ENCODE peak calls at places on chromosomes 7 and 10, in four cellular contexts. N, F, D and I are unnamed samples.

GRCh38 chr10:118800920-118801319 is 46.1 kb upstream of the CACUL1 start:
- DNase-seq in D (no peak), F (no peak), N (peak; percentile 16), I (peak; percentile 10)

GRCh38 chr10:71259815-71260501 is 47.6 kb downstream of the UNC5B start:
- DNase-seq in N (no peak), D (no peak), F (no peak), I (no peak)

GRCh38 chr7:68020102-68020501 is 1023.5 kb downstream of the TYW1 start:
- DNase-seq in F (no peak), N (no peak), D (no peak), I (no peak)

GRCh38 chr7:22549667-22550513 is 49.9 kb upstream of the STEAP1B start:
- DNase-seq in F (no peak), D (peak; percentile 86), N (no peak), I (peak; percentile 7)

GRCh38 chr10:71395621-71396020 is 1.1 kb upstream of the CDH23 start:
- DNase-seq in F (no peak), D (peak; percentile 42), N (no peak), I (no peak)

GRCh38 chr7:155145477-155146255 is 75.5 kb downstream of the HTR5A start:
- DNase-seq in D (no peak), F (no peak), N (no peak), I (no peak)

GRCh38 chr7:121798896-121799295 is 74.1 kb upstream of the PTPRZ1 start:
- DNase-seq in D (no peak), N (no peak), F (no peak), I (no peak)

GRCh38 chr7:38740041-38740440 is 108.9 kb upstream of the AMPH start:
- DNase-seq in F (no peak), N (no peak), D (no peak), I (no peak)

GRCh38 chr7:117251687-117252086 is 71.2 kb downstream of the WNT2 start:
- DNase-seq in D (no peak), N (no peak), F (peak; percentile 35), I (no peak)

GRCh38 chr10:26843736-26844135 is 17.0 kb downstream of the ABI1 start:
- DNase-seq in N (no peak), F (no peak), D (no peak), I (no peak)

GRCh38 chr10:72981882-72982529 is 27.4 kb upstream of the PLA2G12B start:
- DNase-seq in D (no peak), N (peak; percentile 59), F (no peak), I (no peak)

GRCh38 chr7:138564365-138564764 is 104.3 kb downstream of the TRIM24 start:
- DNase-seq in D (no peak), F (no peak), N (no peak), I (peak; percentile 51)

GRCh38 chr7:44881610-44882009 is 3.7 kb downstream of the PURB start:
- DNase-seq in F (no peak), D (no peak), N (no peak), I (no peak)

GRCh38 chr10:133276435-133277201 is at the start of gene ADAM8:
- DNase-seq in F (no peak), N (peak; percentile 74), D (peak; percentile 92), I (no peak)

GRCh38 chr7:73858807-73859206 is 2.2 kb upstream of the TMEM270 start:
- DNase-seq in F (no peak), N (no peak), D (no peak), I (no peak)

GRCh38 chr7:90946711-90947501 is 317.3 kb upstream of the FZD1 start:
- DNase-seq in N (no peak), D (no peak), F (no peak), I (no peak)

GRCh38 chr7:2151235-2151634 is 81.5 kb downstream of the MAD1L1 start:
- DNase-seq in F (no peak), D (no peak), N (no peak), I (no peak)

GRCh38 chr10:114286971-114287370 is 47.9 kb downstream of the VWA2 start:
- DNase-seq in N (no peak), F (no peak), D (no peak), I (no peak)

GRCh38 chr10:4720463-4720862 is 105.5 kb upstream of the AKR1E2 start:
- DNase-seq in F (no peak), N (no peak), D (no peak), I (no peak)

GRCh38 chr10:22222236-22223190 is 4.7 kb upstream of the EBLN1 start:
- DNase-seq in D (no peak), F (no peak), N (no peak), I (no peak)

GRCh38 chr7:56256108-56256507 is 139.9 kb upstream of the NUPR2 start:
- DNase-seq in D (no peak), F (no peak), N (no peak), I (no peak)

GRCh38 chr7:129741011-129741410 is 129.5 kb downstream of the NRF1 start:
- DNase-seq in F (no peak), N (no peak), D (no peak), I (no peak)

GRCh38 chr10:1378473-1378872 is 322.3 kb downstream of the WDR37 start:
- DNase-seq in N (no peak), D (no peak), F (no peak), I (no peak)
- TF ChIP-seq HDAC6 in N (no peak), D (no peak), F (no peak), I (no peak)

DNA sequence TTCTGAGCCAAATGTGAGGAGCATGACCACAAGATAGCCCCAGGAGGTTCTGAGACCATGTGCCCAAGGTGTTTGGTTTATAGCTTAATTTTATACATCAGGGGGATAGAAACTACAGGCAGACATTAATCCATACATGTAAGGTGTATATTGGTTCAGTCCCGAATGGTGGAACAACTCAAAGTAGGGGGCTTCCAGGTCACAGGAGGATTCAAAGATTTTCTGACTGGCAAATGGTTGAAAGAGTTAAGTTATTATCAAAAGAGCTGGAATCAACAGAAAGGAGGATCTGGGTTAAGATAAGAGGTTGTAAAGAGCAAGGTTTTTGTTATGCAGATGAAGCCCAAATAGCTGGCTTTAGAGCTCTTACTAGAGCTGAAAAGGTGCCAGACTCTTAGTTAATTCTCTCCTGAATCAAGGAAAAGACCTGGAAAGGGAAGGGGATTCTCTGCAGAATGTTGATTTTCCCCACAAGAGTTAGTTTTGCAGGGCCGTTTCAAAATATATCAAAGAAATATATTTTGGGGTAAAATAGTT is 640.0 kb downstream of the IPMK start:
- DNase-seq in D (no peak), N (no peak), F (no peak), I (no peak)
- TF ChIP-seq HDAC6 in D (no peak), N (no peak), F (no peak), I (no peak)

GRCh38 chr7:105013283-105013817 is 655 bp upstream of the KMT2E start:
- DNase-seq in F (peak; percentile 66), N (peak; percentile 95), D (peak; percentile 88), I (peak; percentile 88)

GRCh38 chr7:105011771-105012502 is 2.1 kb upstream of the KMT2E start:
- DNase-seq in D (no peak), N (no peak), F (no peak), I (no peak)

GRCh38 chr7:105013818-105014724 is at the start of gene KMT2E:
- DNase-seq in N (peak; percentile 91), D (peak; percentile 93), F (peak; percentile 59), I (peak; percentile 69)

GRCh38 chr7:105010538-105011523 is 3.2 kb upstream of the KMT2E start:
- DNase-seq in N (peak; percentile 26), F (no peak), D (no peak), I (no peak)

DNA sequence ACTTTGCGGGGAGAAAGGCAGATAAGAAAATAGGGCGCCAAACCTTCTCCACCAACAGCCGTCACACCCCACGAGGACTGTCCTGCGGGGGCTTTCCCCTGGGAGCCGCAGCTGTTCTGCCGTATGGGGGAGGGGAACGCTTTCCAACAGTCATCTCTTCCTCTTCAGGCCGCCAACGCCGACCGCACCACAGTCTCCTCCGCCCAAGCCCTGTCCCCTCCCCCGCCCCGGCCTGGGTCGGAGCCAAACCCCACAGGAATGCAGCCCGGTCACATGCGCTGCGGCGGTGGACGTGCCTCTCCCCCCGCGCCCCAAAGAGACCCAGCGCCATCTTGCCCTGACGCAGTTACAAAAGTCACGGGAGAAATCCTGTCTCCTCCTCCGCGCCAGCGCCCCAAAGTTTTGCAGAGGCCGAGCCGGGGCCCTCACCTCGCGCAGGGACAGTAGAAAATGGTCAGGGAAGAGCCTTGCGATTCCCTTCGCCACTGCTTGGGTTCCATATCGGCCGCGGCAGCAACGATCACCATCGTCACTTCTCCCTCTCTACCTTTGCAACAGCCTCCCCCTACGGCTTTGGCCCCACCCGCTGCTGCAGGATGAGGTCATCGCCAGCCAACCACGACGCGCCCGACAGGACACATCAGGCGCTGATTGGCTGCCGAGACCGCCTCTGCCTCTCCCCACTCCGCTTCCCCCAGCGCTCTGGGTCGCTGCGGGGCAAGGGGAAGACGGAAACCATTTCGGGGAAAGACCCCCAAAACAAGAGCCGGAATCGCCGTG is 1.3 kb upstream of the KMT2E start:
- DNase-seq in F (peak; percentile 97), D (peak; percentile 94), N (peak; percentile 100), I (peak; percentile 94)
- TF ChIP-seq HDAC6 in F (peak; percentile 54), D (no peak), N (peak; percentile 8), I (no peak)

DNA sequence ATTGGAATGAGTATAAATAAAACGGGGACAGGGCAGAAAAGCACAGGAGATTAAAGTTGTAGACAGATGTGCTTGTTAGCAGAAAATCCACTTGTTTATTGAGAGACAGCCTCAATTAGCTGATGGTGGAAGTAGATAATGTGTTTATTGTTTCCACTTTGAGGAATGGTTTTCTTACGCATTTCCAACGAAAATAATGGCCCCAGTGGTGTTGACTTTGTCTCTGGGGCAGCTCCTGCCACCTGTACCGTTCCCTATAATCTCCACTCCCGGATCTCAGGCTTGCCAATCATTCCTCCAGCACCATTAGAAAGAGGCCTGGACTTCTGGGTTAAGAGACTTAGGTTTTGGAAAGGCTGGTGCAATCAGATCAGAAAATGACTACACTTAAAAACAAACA is 638.7 kb downstream of the PARD3 start:
- DNase-seq in N (no peak), D (no peak), F (no peak), I (no peak)
- TF ChIP-seq HDAC6 in N (no peak), D (no peak), F (no peak), I (no peak)

GRCh38 chr10:67665491-67665890 is 30.5 kb downstream of the CTNNA3 start:
- DNase-seq in N (no peak), F (no peak), D (no peak), I (peak; percentile 9)

GRCh38 chr10:67668448-67668847 is 27.5 kb downstream of the CTNNA3 start:
- DNase-seq in D (no peak), N (no peak), F (no peak), I (peak; percentile 3)

GRCh38 chr10:67664936-67665335 is 31.1 kb downstream of the CTNNA3 start:
- DNase-seq in D (no peak), N (no peak), F (no peak), I (no peak)

GRCh38 chr10:67663449-67664087 is 32.4 kb downstream of the CTNNA3 start:
- DNase-seq in N (no peak), D (no peak), F (no peak), I (no peak)

GRCh38 chr10:67666416-67667043 is 29.5 kb downstream of the CTNNA3 start:
- DNase-seq in F (no peak), D (no peak), N (peak; percentile 16), I (peak; percentile 21)
- TF ChIP-seq HDAC6 in F (no peak), D (no peak), N (no peak), I (no peak)

GRCh38 chr7:102004229-102004628 is 186.8 kb downstream of the CUX1 start:
- DNase-seq in N (no peak), D (no peak), F (no peak), I (no peak)

GRCh38 chr7:102008535-102009262 is 191.3 kb downstream of the CUX1 start:
- DNase-seq in N (no peak), F (no peak), D (no peak), I (no peak)

GRCh38 chr7:102004831-102005230 is 187.4 kb downstream of the CUX1 start:
- DNase-seq in F (no peak), N (no peak), D (no peak), I (no peak)

GRCh38 chr7:102006695-102007094 is 189.3 kb downstream of the CUX1 start:
- DNase-seq in D (no peak), F (no peak), N (no peak), I (no peak)

GRCh38 chr7:102005933-102006332 is 188.5 kb downstream of the CUX1 start:
- DNase-seq in D (no peak), F (no peak), N (no peak), I (no peak)
- TF ChIP-seq HDAC6 in D (no peak), F (no peak), N (no peak), I (no peak)